ENCODE peak calls at places on chromosomes 5 and 9, in nine cellular contexts. A, Q, F, Z, R, I, G, O and J are unnamed samples.

GRCh38 chr5:1294839-1295649 is at the start of gene TERT:
- DNase-seq in R (no peak), O (no peak), A (no peak), Z (peak), F (peak), G (peak), Q (peak), I (peak), J (no peak)

GRCh38 chr5:139551490-139551889 is 9.6 kb upstream of the UBE2D2 start:
- DNase-seq in Q (no peak), F (no peak), G (no peak), O (no peak), R (no peak), I (no peak), Z (no peak), A (no peak), J (no peak)

GRCh38 chr5:134554319-134555222 is 29.1 kb downstream of the JADE2 start:
- DNase-seq in F (peak), A (peak), Q (peak), G (no peak), R (peak), Z (peak), O (peak), I (no peak), J (peak)

GRCh38 chr5:159341914-159342313 is 11.6 kb upstream of the IL12B start:
- DNase-seq in G (peak), A (peak), O (peak), Q (peak), F (no peak), R (peak), Z (peak), I (peak), J (no peak)

GRCh38 chr5:53418409-53418808 is 62.0 kb upstream of the FST start:
- DNase-seq in Z (no peak), A (no peak), O (no peak), F (no peak), G (no peak), Q (no peak), R (no peak), I (no peak), J (no peak)

GRCh38 chr9:16175461-16175860 is 622.6 kb downstream of the CCDC171 start:
- DNase-seq in F (no peak), O (no peak), I (no peak), Q (peak), G (no peak), R (no peak), A (no peak), Z (no peak), J (no peak)

GRCh38 chr5:173753307-173754168 is 134.6 kb upstream of the CPEB4 start:
- DNase-seq in A (no peak), R (no peak), Q (no peak), O (peak), I (no peak), F (no peak), Z (no peak), G (no peak), J (peak)

GRCh38 chr5:155047818-155048217 is 34.3 kb downstream of the KIF4B start:
- DNase-seq in O (no peak), R (no peak), I (no peak), A (no peak), Q (no peak), G (no peak), F (no peak), Z (no peak), J (no peak)

GRCh38 chr5:80217667-80218066 is 38.2 kb downstream of the SERINC5 start:
- DNase-seq in G (no peak), Z (no peak), R (no peak), F (no peak), Q (no peak), O (no peak), I (no peak), A (no peak), J (no peak)

GRCh38 chr5:128426090-128426534 is 111.9 kb downstream of the FBN2 start:
- DNase-seq in O (no peak), R (no peak), A (no peak), Z (no peak), I (no peak), G (no peak), Q (no peak), F (no peak), J (no peak)

GRCh38 chr5:39093351-39093749 is 19.2 kb upstream of the RICTOR start:
- DNase-seq in F (no peak), I (no peak), Q (no peak), O (no peak), A (no peak), R (no peak), Z (no peak), G (no peak), J (no peak)

GRCh38 chr5:95761771-95762680 is 30.9 kb downstream of the RHOBTB3 start:
- DNase-seq in A (no peak), G (no peak), I (no peak), F (no peak), Q (no peak), R (peak), O (no peak), Z (no peak), J (peak)

GRCh38 chr5:125685771-125686170 is 737.4 kb upstream of the GRAMD2B start:
- DNase-seq in Q (no peak), R (no peak), O (no peak), F (no peak), I (no peak), A (no peak), Z (no peak), G (no peak), J (no peak)

GRCh38 chr5:14806452-14806851 is 65.1 kb downstream of the ANKH start:
- DNase-seq in Z (no peak), F (no peak), Q (peak), O (peak), I (no peak), A (peak), G (no peak), R (no peak), J (peak)

GRCh38 chr5:42759456-42759855 is 2.8 kb downstream of the CCDC152 start:
- DNase-seq in O (no peak), G (no peak), I (no peak), A (no peak), R (no peak), Z (no peak), F (no peak), Q (no peak), J (no peak)

GRCh38 chr9:70080481-70081119 is 37.0 kb downstream of the MAMDC2 start:
- DNase-seq in O (peak), I (no peak), Q (peak), F (no peak), A (peak), G (no peak), R (no peak), Z (no peak), J (peak)